ENCODE peak calls at places on chromosome 1, in nine cellular contexts. S is astrocyte of the spinal cord, B is WTC11, U is fibroblast of mammary gland, I is GM13977, D is fibroblast of lung, A is HL-60, Y is esophagus squamous epithelium, L is GM23338. K is an unnamed sample.

GRCh38 chr1:38026592-38027200 is 14.2 kb downstream of the UTP11 start:
- DNase-seq in S (peak), B (peak), U (peak), I (peak), D (peak), A (no peak), Y (no peak), L (peak), K (peak)

GRCh38 chr1:228555074-228555989 is 68.2 kb downstream of the RNF187 start:
- DNase-seq in S (no peak), B (peak), U (peak), I (no peak), D (no peak), A (no peak), Y (no peak), L (no peak), K (peak)

GRCh38 chr1:112402682-112403643 is 6.9 kb downstream of the CTTNBP2NL start:
- DNase-seq in S (peak), B (no peak), U (peak), I (no peak), D (peak), A (no peak), Y (no peak), L (no peak), K (no peak)

GRCh38 chr1:213008564-213008963 is 7.1 kb downstream of the ANGEL2 start:
- DNase-seq in S (no peak), B (no peak), U (no peak), I (peak), D (no peak), A (no peak), Y (no peak), L (no peak), K (no peak)

GRCh38 chr1:50735443-50735842 is 224.6 kb downstream of the FAF1 start:
- DNase-seq in S (peak), B (no peak), U (peak), I (peak), D (peak), A (no peak), Y (no peak), L (peak), K (no peak)

GRCh38 chr1:233904979-233905415 is 521 bp downstream of the SLC35F3 start:
- DNase-seq in S (peak), B (no peak), U (no peak), I (no peak), D (peak), A (no peak), Y (no peak), L (no peak), K (no peak)

GRCh38 chr1:247291835-247292561 is 36.1 kb downstream of the VN1R5 start:
- DNase-seq in S (no peak), B (no peak), U (no peak), I (no peak), D (no peak), A (no peak), Y (no peak), L (no peak), K (peak)

GRCh38 chr1:76807543-76808260 is 59.6 kb upstream of the ST6GALNAC5 start:
- DNase-seq in S (no peak), B (no peak), U (peak), I (no peak), D (no peak), A (no peak), Y (no peak), L (no peak), K (no peak)

GRCh38 chr1:157963713-157964112 is 29.7 kb upstream of the KIRREL1 start:
- DNase-seq in S (peak), B (peak), U (peak), I (peak), D (peak), A (no peak), Y (no peak), L (peak), K (peak)

GRCh38 chr1:165153182-165153581 is 203.3 kb downstream of the LMX1A start:
- DNase-seq in S (no peak), B (no peak), U (no peak), I (no peak), D (no peak), A (no peak), Y (no peak), L (peak), K (no peak)

GRCh38 chr1:27555700-27556424 is 48.1 kb downstream of the AHDC1 start:
- DNase-seq in S (peak), B (no peak), U (no peak), I (peak), D (no peak), A (peak), Y (no peak), L (no peak), K (peak)

GRCh38 chr1:204443871-204444581 is 32.4 kb upstream of the PPP1R15B start:
- DNase-seq in S (no peak), B (no peak), U (peak), I (no peak), D (peak), A (peak), Y (no peak), L (no peak), K (no peak)

GRCh38 chr1:3170566-3171453 is 101.8 kb downstream of the PRDM16 start:
- DNase-seq in S (peak), B (no peak), U (no peak), I (no peak), D (peak), A (no peak), Y (no peak), L (no peak), K (no peak)

GRCh38 chr1:220994671-220995070 is 115.4 kb downstream of the HLX start:
- DNase-seq in S (no peak), B (no peak), U (no peak), I (no peak), D (no peak), A (no peak), Y (no peak), L (no peak), K (no peak)

GRCh38 chr1:2376261-2376741 is 15.1 kb downstream of the MORN1 start:
- DNase-seq in S (no peak), B (no peak), U (no peak), I (no peak), D (no peak), A (no peak), Y (no peak), L (no peak), K (no peak)

GRCh38 chr1:54464031-54464476 is 57.9 kb upstream of the SSBP3 start:
- DNase-seq in S (no peak), B (no peak), U (peak), I (no peak), D (no peak), A (no peak), Y (no peak), L (no peak), K (peak)

GRCh38 chr1:152111515-152111968 is 3.7 kb downstream of the TCHH start:
- DNase-seq in S (peak), B (peak), U (peak), I (peak), D (peak), A (peak), Y (no peak), L (peak), K (peak)

GRCh38 chr1:78831731-78832360 is 174.7 kb downstream of the ADGRL4 start:
- DNase-seq in S (peak), B (no peak), U (peak), I (no peak), D (peak), A (no peak), Y (no peak), L (no peak), K (no peak)

GRCh38 chr1:114015075-114015474 is 35.8 kb downstream of the OLFML3 start:
- DNase-seq in S (peak), B (no peak), U (peak), I (no peak), D (peak), A (no peak), Y (no peak), L (no peak), K (no peak)

GRCh38 chr1:23341829-23342697 is 2.0 kb downstream of the HNRNPR start:
- DNase-seq in S (no peak), B (no peak), U (peak), I (no peak), D (peak), A (no peak), Y (no peak), L (no peak), K (no peak)

GRCh38 chr1:156648951-156649350 is 7.0 kb downstream of the BCAN start:
- DNase-seq in S (no peak), B (no peak), U (no peak), I (no peak), D (no peak), A (no peak), Y (no peak), L (no peak), K (no peak)

GRCh38 chr1:155324717-155325595 is 4.3 kb downstream of the RUSC1 start:
- DNase-seq in S (peak), B (peak), U (peak), I (peak), D (peak), A (no peak), Y (no peak), L (peak), K (peak)
- TF ChIP-seq CTCF in S (peak), B (no peak), U (peak), I (peak), D (peak), A (peak), Y (peak), L (peak), K (no peak)

GRCh38 chr1:195717651-195718050 is 890.6 kb downstream of the KCNT2 start:
- DNase-seq in S (peak), B (no peak), U (peak), I (no peak), D (peak), A (no peak), Y (no peak), L (peak), K (no peak)
- TF ChIP-seq CTCF in S (peak), B (no peak), U (peak), I (peak), D (peak), A (no peak), Y (peak), L (peak), K (no peak)

GRCh38 chr1:6012529-6013318 is 20.5 kb upstream of the NPHP4 start:
- DNase-seq in S (no peak), B (no peak), U (no peak), I (no peak), D (no peak), A (no peak), Y (no peak), L (no peak), K (no peak)

GRCh38 chr1:6013491-6013890 is 21.3 kb upstream of the NPHP4 start:
- DNase-seq in S (no peak), B (no peak), U (no peak), I (no peak), D (no peak), A (no peak), Y (no peak), L (no peak), K (no peak)

GRCh38 chr1:6016191-6016865 is 24.1 kb upstream of the NPHP4 start:
- DNase-seq in S (peak), B (no peak), U (peak), I (no peak), D (peak), A (no peak), Y (no peak), L (no peak), K (no peak)

GRCh38 chr1:6011946-6012258 is 19.7 kb upstream of the NPHP4 start:
- DNase-seq in S (no peak), B (no peak), U (no peak), I (no peak), D (no peak), A (no peak), Y (no peak), L (no peak), K (no peak)

GRCh38 chr1:6014130-6014999 is 22.1 kb upstream of the NPHP4 start:
- DNase-seq in S (no peak), B (no peak), U (no peak), I (no peak), D (no peak), A (no peak), Y (no peak), L (no peak), K (no peak)
- TF ChIP-seq CTCF in S (no peak), B (no peak), U (no peak), I (no peak), D (no peak), A (no peak), Y (no peak), L (no peak), K (no peak)

GRCh38 chr1:70112838-70113237 is 92.5 kb downstream of the LRRC40 start:
- DNase-seq in S (no peak), B (no peak), U (no peak), I (no peak), D (no peak), A (no peak), Y (no peak), L (peak), K (no peak)
- TF ChIP-seq CTCF in S (peak), B (peak), U (peak), I (peak), D (no peak), A (no peak), Y (no peak), L (peak), K (no peak)

K was measured in activated CD8-positive, alpha-beta T cell treated with anti-CD3 and anti-CD28 coated beads for 36 hours.